ENCODE peak calls at places on chromosomes 1 and 21, in four cellular contexts. One of them, this sample, is unnamed.

GRCh38 chr1:204197068-204197467 is 777 bp upstream of the KISS1 start:
- DNase-seq in activated CD4-positive, alpha-beta T cell treated with anti-CD3 and anti-CD28 coated beads, Interleukin-2, amount 50 U/mL, for 1 hour: no peak
- DNase-seq in activated CD8-positive, alpha-beta memory T cell treated with anti-CD3 and anti-CD28 coated beads, Interleukin-2, amount 50 U/mL, for 4 hours: no peak
- DNase-seq in neural crest cell: no peak
- DNase-seq in this sample: no peak

GRCh38 chr1:76268341-76268740 is 193.8 kb downstream of the ST6GALNAC3 start:
- DNase-seq in neural crest cell: no peak
- DNase-seq in activated CD4-positive, alpha-beta T cell treated with anti-CD3 and anti-CD28 coated beads, Interleukin-2, amount 50 U/mL, for 1 hour: no peak
- DNase-seq in activated CD8-positive, alpha-beta memory T cell treated with anti-CD3 and anti-CD28 coated beads, Interleukin-2, amount 50 U/mL, for 4 hours: no peak
- DNase-seq in this sample: no peak

GRCh38 chr1:223135176-223135575 is 7.9 kb downstream of the TLR5 start:
- DNase-seq in neural crest cell: no peak
- DNase-seq in activated CD8-positive, alpha-beta memory T cell treated with anti-CD3 and anti-CD28 coated beads, Interleukin-2, amount 50 U/mL, for 4 hours: no peak
- DNase-seq in activated CD4-positive, alpha-beta T cell treated with anti-CD3 and anti-CD28 coated beads, Interleukin-2, amount 50 U/mL, for 1 hour: no peak
- DNase-seq in this sample: no peak

GRCh38 chr1:180358649-180359048 is 128.6 kb downstream of the LHX4 start:
- DNase-seq in activated CD4-positive, alpha-beta T cell treated with anti-CD3 and anti-CD28 coated beads, Interleukin-2, amount 50 U/mL, for 1 hour: no peak
- DNase-seq in activated CD8-positive, alpha-beta memory T cell treated with anti-CD3 and anti-CD28 coated beads, Interleukin-2, amount 50 U/mL, for 4 hours: no peak
- DNase-seq in neural crest cell: no peak
- DNase-seq in this sample: no peak

GRCh38 chr1:185441608-185442007 is 124.6 kb upstream of the IVNS1ABP start:
- DNase-seq in activated CD4-positive, alpha-beta T cell treated with anti-CD3 and anti-CD28 coated beads, Interleukin-2, amount 50 U/mL, for 1 hour: no peak
- DNase-seq in activated CD8-positive, alpha-beta memory T cell treated with anti-CD3 and anti-CD28 coated beads, Interleukin-2, amount 50 U/mL, for 4 hours: no peak
- DNase-seq in neural crest cell: no peak
- DNase-seq in this sample: no peak

GRCh38 chr1:182855886-182856285 is 16.7 kb downstream of the DHX9 start:
- DNase-seq in neural crest cell: no peak
- DNase-seq in activated CD4-positive, alpha-beta T cell treated with anti-CD3 and anti-CD28 coated beads, Interleukin-2, amount 50 U/mL, for 1 hour: no peak
- DNase-seq in activated CD8-positive, alpha-beta memory T cell treated with anti-CD3 and anti-CD28 coated beads, Interleukin-2, amount 50 U/mL, for 4 hours: no peak
- DNase-seq in this sample: no peak

GRCh38 chr1:54413295-54413694 is 7.1 kb upstream of the SSBP3 start:
- DNase-seq in activated CD4-positive, alpha-beta T cell treated with anti-CD3 and anti-CD28 coated beads, Interleukin-2, amount 50 U/mL, for 1 hour: no peak
- DNase-seq in neural crest cell: no peak
- DNase-seq in activated CD8-positive, alpha-beta memory T cell treated with anti-CD3 and anti-CD28 coated beads, Interleukin-2, amount 50 U/mL, for 4 hours: no peak
- DNase-seq in this sample: no peak

GRCh38 chr1:117017648-117018047 is 16.1 kb downstream of the CD101 start:
- DNase-seq in activated CD4-positive, alpha-beta T cell treated with anti-CD3 and anti-CD28 coated beads, Interleukin-2, amount 50 U/mL, for 1 hour: no peak
- DNase-seq in neural crest cell: no peak
- DNase-seq in activated CD8-positive, alpha-beta memory T cell treated with anti-CD3 and anti-CD28 coated beads, Interleukin-2, amount 50 U/mL, for 4 hours: no peak
- DNase-seq in this sample: no peak

GRCh38 chr1:228375578-228376261 is 30.9 kb downstream of the TRIM11 start:
- DNase-seq in activated CD8-positive, alpha-beta memory T cell treated with anti-CD3 and anti-CD28 coated beads, Interleukin-2, amount 50 U/mL, for 4 hours: no peak
- DNase-seq in activated CD4-positive, alpha-beta T cell treated with anti-CD3 and anti-CD28 coated beads, Interleukin-2, amount 50 U/mL, for 1 hour: no peak
- DNase-seq in neural crest cell: no peak
- DNase-seq in this sample: no peak

GRCh38 chr1:87765686-87766085 is 437.0 kb downstream of the LMO4 start:
- DNase-seq in activated CD8-positive, alpha-beta memory T cell treated with anti-CD3 and anti-CD28 coated beads, Interleukin-2, amount 50 U/mL, for 4 hours: no peak
- DNase-seq in activated CD4-positive, alpha-beta T cell treated with anti-CD3 and anti-CD28 coated beads, Interleukin-2, amount 50 U/mL, for 1 hour: no peak
- DNase-seq in neural crest cell: no peak
- DNase-seq in this sample: no peak

GRCh38 chr1:25774921-25775774 is 24.8 kb upstream of the SELENON start:
- DNase-seq in neural crest cell: no peak
- DNase-seq in activated CD4-positive, alpha-beta T cell treated with anti-CD3 and anti-CD28 coated beads, Interleukin-2, amount 50 U/mL, for 1 hour: peak; percentile 85
- DNase-seq in activated CD8-positive, alpha-beta memory T cell treated with anti-CD3 and anti-CD28 coated beads, Interleukin-2, amount 50 U/mL, for 4 hours: peak; percentile 85
- DNase-seq in this sample: no peak

GRCh38 chr1:70429219-70429618 is 18.2 kb downstream of the CTH start:
- DNase-seq in activated CD4-positive, alpha-beta T cell treated with anti-CD3 and anti-CD28 coated beads, Interleukin-2, amount 50 U/mL, for 1 hour: no peak
- DNase-seq in activated CD8-positive, alpha-beta memory T cell treated with anti-CD3 and anti-CD28 coated beads, Interleukin-2, amount 50 U/mL, for 4 hours: no peak
- DNase-seq in neural crest cell: no peak
- DNase-seq in this sample: no peak

GRCh38 chr1:205240569-205240968 is 12.8 kb downstream of the TMCC2 start:
- DNase-seq in neural crest cell: no peak
- DNase-seq in activated CD8-positive, alpha-beta memory T cell treated with anti-CD3 and anti-CD28 coated beads, Interleukin-2, amount 50 U/mL, for 4 hours: no peak
- DNase-seq in activated CD4-positive, alpha-beta T cell treated with anti-CD3 and anti-CD28 coated beads, Interleukin-2, amount 50 U/mL, for 1 hour: no peak
- DNase-seq in this sample: no peak

GRCh38 chr1:60886793-60887331 is 195.5 kb upstream of the NFIA start:
- DNase-seq in activated CD8-positive, alpha-beta memory T cell treated with anti-CD3 and anti-CD28 coated beads, Interleukin-2, amount 50 U/mL, for 4 hours: no peak
- DNase-seq in neural crest cell: no peak
- DNase-seq in activated CD4-positive, alpha-beta T cell treated with anti-CD3 and anti-CD28 coated beads, Interleukin-2, amount 50 U/mL, for 1 hour: no peak
- DNase-seq in this sample: no peak

GRCh38 chr1:45913183-45913924 is 109.9 kb downstream of the MAST2 start:
- DNase-seq in activated CD8-positive, alpha-beta memory T cell treated with anti-CD3 and anti-CD28 coated beads, Interleukin-2, amount 50 U/mL, for 4 hours: no peak
- DNase-seq in activated CD4-positive, alpha-beta T cell treated with anti-CD3 and anti-CD28 coated beads, Interleukin-2, amount 50 U/mL, for 1 hour: no peak
- DNase-seq in neural crest cell: no peak
- DNase-seq in this sample: peak; percentile 18

GRCh38 chr1:234040446-234041317 is 136.2 kb downstream of the SLC35F3 start:
- DNase-seq in activated CD8-positive, alpha-beta memory T cell treated with anti-CD3 and anti-CD28 coated beads, Interleukin-2, amount 50 U/mL, for 4 hours: no peak
- DNase-seq in neural crest cell: no peak
- DNase-seq in activated CD4-positive, alpha-beta T cell treated with anti-CD3 and anti-CD28 coated beads, Interleukin-2, amount 50 U/mL, for 1 hour: no peak
- DNase-seq in this sample: no peak

GRCh38 chr1:14487671-14488070 is 110.8 kb upstream of the KAZN start:
- DNase-seq in neural crest cell: no peak
- DNase-seq in activated CD4-positive, alpha-beta T cell treated with anti-CD3 and anti-CD28 coated beads, Interleukin-2, amount 50 U/mL, for 1 hour: no peak
- DNase-seq in activated CD8-positive, alpha-beta memory T cell treated with anti-CD3 and anti-CD28 coated beads, Interleukin-2, amount 50 U/mL, for 4 hours: no peak
- DNase-seq in this sample: no peak

GRCh38 chr1:56526571-56527174 is 52.7 kb downstream of the PLPP3 start:
- DNase-seq in activated CD8-positive, alpha-beta memory T cell treated with anti-CD3 and anti-CD28 coated beads, Interleukin-2, amount 50 U/mL, for 4 hours: no peak
- DNase-seq in neural crest cell: no peak
- DNase-seq in activated CD4-positive, alpha-beta T cell treated with anti-CD3 and anti-CD28 coated beads, Interleukin-2, amount 50 U/mL, for 1 hour: no peak
- DNase-seq in this sample: no peak

GRCh38 chr1:25800538-25801377 is 765 bp downstream of the SELENON start:
- DNase-seq in activated CD8-positive, alpha-beta memory T cell treated with anti-CD3 and anti-CD28 coated beads, Interleukin-2, amount 50 U/mL, for 4 hours: no peak
- DNase-seq in activated CD4-positive, alpha-beta T cell treated with anti-CD3 and anti-CD28 coated beads, Interleukin-2, amount 50 U/mL, for 1 hour: no peak
- DNase-seq in neural crest cell: no peak
- DNase-seq in this sample: no peak

GRCh38 chr21:42527489-42528158 is 14.0 kb downstream of the SLC37A1 start:
- DNase-seq in activated CD8-positive, alpha-beta memory T cell treated with anti-CD3 and anti-CD28 coated beads, Interleukin-2, amount 50 U/mL, for 4 hours: peak; percentile 27
- DNase-seq in neural crest cell: no peak
- DNase-seq in activated CD4-positive, alpha-beta T cell treated with anti-CD3 and anti-CD28 coated beads, Interleukin-2, amount 50 U/mL, for 1 hour: peak; percentile 48
- DNase-seq in this sample: no peak

GRCh38 chr1:26121854-26122773 is 10.5 kb downstream of the PDIK1L start:
- DNase-seq in neural crest cell: no peak
- DNase-seq in activated CD4-positive, alpha-beta T cell treated with anti-CD3 and anti-CD28 coated beads, Interleukin-2, amount 50 U/mL, for 1 hour: no peak
- DNase-seq in activated CD8-positive, alpha-beta memory T cell treated with anti-CD3 and anti-CD28 coated beads, Interleukin-2, amount 50 U/mL, for 4 hours: no peak
- DNase-seq in this sample: no peak

GRCh38 chr1:22123901-22124404 is 18.9 kb downstream of the WNT4 start:
- DNase-seq in activated CD8-positive, alpha-beta memory T cell treated with anti-CD3 and anti-CD28 coated beads, Interleukin-2, amount 50 U/mL, for 4 hours: no peak
- DNase-seq in activated CD4-positive, alpha-beta T cell treated with anti-CD3 and anti-CD28 coated beads, Interleukin-2, amount 50 U/mL, for 1 hour: no peak
- DNase-seq in neural crest cell: no peak
- DNase-seq in this sample: no peak

GRCh38 chr1:223811634-223812101 is 34.1 kb downstream of the TP53BP2 start:
- DNase-seq in activated CD8-positive, alpha-beta memory T cell treated with anti-CD3 and anti-CD28 coated beads, Interleukin-2, amount 50 U/mL, for 4 hours: no peak
- DNase-seq in activated CD4-positive, alpha-beta T cell treated with anti-CD3 and anti-CD28 coated beads, Interleukin-2, amount 50 U/mL, for 1 hour: no peak
- DNase-seq in neural crest cell: no peak
- DNase-seq in this sample: peak; percentile 23

GRCh38 chr1:67651031-67651430 is 34.0 kb upstream of the GADD45A start:
- DNase-seq in activated CD4-positive, alpha-beta T cell treated with anti-CD3 and anti-CD28 coated beads, Interleukin-2, amount 50 U/mL, for 1 hour: no peak
- DNase-seq in activated CD8-positive, alpha-beta memory T cell treated with anti-CD3 and anti-CD28 coated beads, Interleukin-2, amount 50 U/mL, for 4 hours: no peak
- DNase-seq in neural crest cell: no peak
- DNase-seq in this sample: no peak

GRCh38 chr1:224589006-224589405 is 27.1 kb upstream of the CNIH3 start:
- DNase-seq in activated CD4-positive, alpha-beta T cell treated with anti-CD3 and anti-CD28 coated beads, Interleukin-2, amount 50 U/mL, for 1 hour: no peak
- DNase-seq in neural crest cell: no peak
- DNase-seq in activated CD8-positive, alpha-beta memory T cell treated with anti-CD3 and anti-CD28 coated beads, Interleukin-2, amount 50 U/mL, for 4 hours: no peak
- DNase-seq in this sample: no peak

GRCh38 chr1:89760496-89760895 is 60.3 kb upstream of the LRRC8D start:
- DNase-seq in activated CD8-positive, alpha-beta memory T cell treated with anti-CD3 and anti-CD28 coated beads, Interleukin-2, amount 50 U/mL, for 4 hours: no peak
- DNase-seq in neural crest cell: no peak
- DNase-seq in activated CD4-positive, alpha-beta T cell treated with anti-CD3 and anti-CD28 coated beads, Interleukin-2, amount 50 U/mL, for 1 hour: no peak
- DNase-seq in this sample: no peak

GRCh38 chr1:1841575-1841991 is 49.3 kb downstream of the GNB1 start:
- DNase-seq in neural crest cell: no peak
- DNase-seq in activated CD8-positive, alpha-beta memory T cell treated with anti-CD3 and anti-CD28 coated beads, Interleukin-2, amount 50 U/mL, for 4 hours: no peak
- DNase-seq in activated CD4-positive, alpha-beta T cell treated with anti-CD3 and anti-CD28 coated beads, Interleukin-2, amount 50 U/mL, for 1 hour: no peak
- DNase-seq in this sample: no peak

GRCh38 chr1:46102769-46103476 is 29.5 kb downstream of the PIK3R3 start:
- DNase-seq in activated CD4-positive, alpha-beta T cell treated with anti-CD3 and anti-CD28 coated beads, Interleukin-2, amount 50 U/mL, for 1 hour: no peak
- DNase-seq in activated CD8-positive, alpha-beta memory T cell treated with anti-CD3 and anti-CD28 coated beads, Interleukin-2, amount 50 U/mL, for 4 hours: no peak
- DNase-seq in neural crest cell: no peak
- DNase-seq in this sample: no peak

GRCh38 chr1:152047607-152047953 is 10.8 kb upstream of the S100A11 start:
- DNase-seq in activated CD8-positive, alpha-beta memory T cell treated with anti-CD3 and anti-CD28 coated beads, Interleukin-2, amount 50 U/mL, for 4 hours: no peak
- DNase-seq in activated CD4-positive, alpha-beta T cell treated with anti-CD3 and anti-CD28 coated beads, Interleukin-2, amount 50 U/mL, for 1 hour: peak; percentile 18
- DNase-seq in neural crest cell: no peak
- DNase-seq in this sample: no peak

GRCh38 chr1:153866045-153866850 is 56.5 kb downstream of the GATAD2B start:
- DNase-seq in neural crest cell: no peak
- DNase-seq in activated CD4-positive, alpha-beta T cell treated with anti-CD3 and anti-CD28 coated beads, Interleukin-2, amount 50 U/mL, for 1 hour: no peak
- DNase-seq in activated CD8-positive, alpha-beta memory T cell treated with anti-CD3 and anti-CD28 coated beads, Interleukin-2, amount 50 U/mL, for 4 hours: no peak
- DNase-seq in this sample: no peak

GRCh38 chr1:219731771-219732170 is 118.9 kb upstream of the ZC3H11B start:
- DNase-seq in activated CD8-positive, alpha-beta memory T cell treated with anti-CD3 and anti-CD28 coated beads, Interleukin-2, amount 50 U/mL, for 4 hours: no peak
- DNase-seq in neural crest cell: no peak
- DNase-seq in activated CD4-positive, alpha-beta T cell treated with anti-CD3 and anti-CD28 coated beads, Interleukin-2, amount 50 U/mL, for 1 hour: no peak
- DNase-seq in this sample: no peak

GRCh38 chr1:182495002-182495401 is 45.1 kb downstream of the RGSL1 start:
- DNase-seq in activated CD8-positive, alpha-beta memory T cell treated with anti-CD3 and anti-CD28 coated beads, Interleukin-2, amount 50 U/mL, for 4 hours: no peak
- DNase-seq in activated CD4-positive, alpha-beta T cell treated with anti-CD3 and anti-CD28 coated beads, Interleukin-2, amount 50 U/mL, for 1 hour: no peak
- DNase-seq in neural crest cell: no peak
- DNase-seq in this sample: no peak

GRCh38 chr1:157944666-157945280 is 48.7 kb upstream of the KIRREL1 start:
- DNase-seq in neural crest cell: no peak
- DNase-seq in activated CD4-positive, alpha-beta T cell treated with anti-CD3 and anti-CD28 coated beads, Interleukin-2, amount 50 U/mL, for 1 hour: no peak
- DNase-seq in activated CD8-positive, alpha-beta memory T cell treated with anti-CD3 and anti-CD28 coated beads, Interleukin-2, amount 50 U/mL, for 4 hours: no peak
- DNase-seq in this sample: no peak

GRCh38 chr1:11740258-11741192 is 4.6 kb downstream of the AGTRAP start:
- DNase-seq in activated CD8-positive, alpha-beta memory T cell treated with anti-CD3 and anti-CD28 coated beads, Interleukin-2, amount 50 U/mL, for 4 hours: no peak
- DNase-seq in neural crest cell: no peak
- DNase-seq in activated CD4-positive, alpha-beta T cell treated with anti-CD3 and anti-CD28 coated beads, Interleukin-2, amount 50 U/mL, for 1 hour: no peak
- DNase-seq in this sample: no peak

GRCh38 chr1:71339238-71339637 is 258.4 kb upstream of the ZRANB2 start:
- DNase-seq in activated CD8-positive, alpha-beta memory T cell treated with anti-CD3 and anti-CD28 coated beads, Interleukin-2, amount 50 U/mL, for 4 hours: no peak
- DNase-seq in activated CD4-positive, alpha-beta T cell treated with anti-CD3 and anti-CD28 coated beads, Interleukin-2, amount 50 U/mL, for 1 hour: no peak
- DNase-seq in neural crest cell: no peak
- DNase-seq in this sample: no peak

GRCh38 chr1:44962729-44963128 is 23.7 kb downstream of the EIF2B3 start:
- DNase-seq in neural crest cell: no peak
- DNase-seq in activated CD8-positive, alpha-beta memory T cell treated with anti-CD3 and anti-CD28 coated beads, Interleukin-2, amount 50 U/mL, for 4 hours: no peak
- DNase-seq in activated CD4-positive, alpha-beta T cell treated with anti-CD3 and anti-CD28 coated beads, Interleukin-2, amount 50 U/mL, for 1 hour: no peak
- DNase-seq in this sample: no peak

GRCh38 chr1:78092686-78093085 is 46.9 kb downstream of the GIPC2 start:
- DNase-seq in neural crest cell: no peak
- DNase-seq in activated CD8-positive, alpha-beta memory T cell treated with anti-CD3 and anti-CD28 coated beads, Interleukin-2, amount 50 U/mL, for 4 hours: no peak
- DNase-seq in activated CD4-positive, alpha-beta T cell treated with anti-CD3 and anti-CD28 coated beads, Interleukin-2, amount 50 U/mL, for 1 hour: no peak
- DNase-seq in this sample: no peak

GRCh38 chr1:2941907-2942306 is 79.4 kb upstream of the ACTRT2 start:
- DNase-seq in activated CD8-positive, alpha-beta memory T cell treated with anti-CD3 and anti-CD28 coated beads, Interleukin-2, amount 50 U/mL, for 4 hours: no peak
- DNase-seq in neural crest cell: no peak
- DNase-seq in activated CD4-positive, alpha-beta T cell treated with anti-CD3 and anti-CD28 coated beads, Interleukin-2, amount 50 U/mL, for 1 hour: no peak
- DNase-seq in this sample: no peak